ENCODE peak calls at places on chromosomes 11 and 22, in four cellular contexts. One of them, this sample, is unnamed.
A peak's percentile ranks its signal among the peaks of the same experiment; 100 is the strongest.

GRCh38 chr22:29037340-29037932 is 24.2 kb downstream of the C22orf31 start:
- DNase-seq in amniotic epithelial cell: no peak
- DNase-seq in amniotic stem cell: no peak
- DNase-seq in brain microvascular endothelial cell: no peak
- DNase-seq in this sample: no peak

GRCh38 chr11:19677380-19678080 is 35.1 kb upstream of the NAV2 start:
- DNase-seq in amniotic epithelial cell: no peak
- DNase-seq in amniotic stem cell: no peak
- DNase-seq in brain microvascular endothelial cell: no peak
- DNase-seq in this sample: no peak

GRCh38 chr11:122267602-122268001 is 151.6 kb upstream of the BLID start:
- DNase-seq in amniotic epithelial cell: peak; percentile 96
- DNase-seq in amniotic stem cell: peak; percentile 19
- DNase-seq in brain microvascular endothelial cell: peak; percentile 64
- DNase-seq in this sample: no peak

GRCh38 chr11:122756417-122756816 is 81.9 kb upstream of the CRTAM start:
- DNase-seq in amniotic epithelial cell: no peak
- DNase-seq in amniotic stem cell: no peak
- DNase-seq in brain microvascular endothelial cell: no peak
- DNase-seq in this sample: peak; percentile 32

GRCh38 chr11:2419638-2420501 is 19.3 kb downstream of the TSSC4 start:
- DNase-seq in amniotic epithelial cell: peak; percentile 66
- DNase-seq in amniotic stem cell: peak; percentile 45
- DNase-seq in brain microvascular endothelial cell: peak; percentile 48
- DNase-seq in this sample: peak; percentile 49

GRCh38 chr11:83863272-83863671 is 577.1 kb upstream of the CCDC90B start:
- DNase-seq in amniotic epithelial cell: no peak
- DNase-seq in amniotic stem cell: no peak
- DNase-seq in brain microvascular endothelial cell: no peak
- DNase-seq in this sample: no peak

GRCh38 chr22:27084130-27084529 is 426.7 kb downstream of the MIAT start:
- DNase-seq in amniotic epithelial cell: peak; percentile 62
- DNase-seq in amniotic stem cell: no peak
- DNase-seq in brain microvascular endothelial cell: no peak
- DNase-seq in this sample: no peak

GRCh38 chr11:108115495-108116140 is 5.7 kb upstream of the ACAT1 start:
- DNase-seq in amniotic epithelial cell: peak; percentile 72
- DNase-seq in amniotic stem cell: no peak
- DNase-seq in brain microvascular endothelial cell: peak; percentile 88
- DNase-seq in this sample: no peak

GRCh38 chr22:38148252-38148651 is 33.4 kb downstream of the PLA2G6 start:
- DNase-seq in amniotic epithelial cell: peak; percentile 80
- DNase-seq in amniotic stem cell: no peak
- DNase-seq in brain microvascular endothelial cell: peak; percentile 57
- DNase-seq in this sample: no peak

GRCh38 chr11:88439356-88439755 is 101.8 kb upstream of the CTSC start:
- DNase-seq in amniotic epithelial cell: no peak
- DNase-seq in amniotic stem cell: no peak
- DNase-seq in brain microvascular endothelial cell: no peak
- DNase-seq in this sample: no peak

This sample was measured in activated T-cell treated with anti-CD3 and anti-CD28 coated beads, Interleukin-2, amount 50 U/mL, for 4 hours.